ENCODE peak calls at places on chromosomes 12 and 14, in four cellular contexts. One of them, this sample, is unnamed.

GRCh38 chr12:61870658-61871559 is 389.3 kb upstream of the USP15 start:
- DNase-seq in AG04450: no peak
- DNase-seq in AG10803: no peak
- DNase-seq in kidney epithelial cell: no peak
- DNase-seq in this sample: no peak

GRCh38 chr12:47783024-47783755 is 10.2 kb downstream of the SLC48A1 start:
- DNase-seq in AG04450: no peak
- DNase-seq in AG10803: no peak
- DNase-seq in kidney epithelial cell: no peak
- DNase-seq in this sample: no peak

GRCh38 chr14:32363761-32364160 is 34.7 kb downstream of the AKAP6 start:
- DNase-seq in AG04450: no peak
- DNase-seq in AG10803: no peak
- DNase-seq in kidney epithelial cell: no peak
- DNase-seq in this sample: no peak

GRCh38 chr12:39431797-39432196 is 11.1 kb downstream of the KIF21A start:
- DNase-seq in AG04450: no peak
- DNase-seq in AG10803: no peak
- DNase-seq in kidney epithelial cell: no peak
- DNase-seq in this sample: no peak

GRCh38 chr14:101225116-101225728 is 321.7 kb upstream of the RTL1 start:
- DNase-seq in AG04450: no peak
- DNase-seq in AG10803: no peak
- DNase-seq in kidney epithelial cell: no peak
- DNase-seq in this sample: no peak

GRCh38 chr12:105445261-105446015 is 114.9 kb downstream of the C12orf75 start:
- DNase-seq in AG04450: no peak
- DNase-seq in AG10803: peak
- DNase-seq in kidney epithelial cell: no peak
- DNase-seq in this sample: peak

GRCh38 chr12:28145211-28145610 is 45.0 kb upstream of the CCDC91 start:
- DNase-seq in AG04450: no peak
- DNase-seq in AG10803: no peak
- DNase-seq in kidney epithelial cell: no peak
- DNase-seq in this sample: no peak

GRCh38 chr14:87566986-87567385 is 426.0 kb downstream of the GALC start:
- DNase-seq in AG04450: no peak
- DNase-seq in AG10803: peak
- DNase-seq in kidney epithelial cell: peak
- DNase-seq in this sample: no peak

GRCh38 chr14:52069617-52070431 is 965 bp upstream of the NID2 start:
- DNase-seq in AG04450: no peak
- DNase-seq in AG10803: peak
- DNase-seq in kidney epithelial cell: no peak
- DNase-seq in this sample: no peak

GRCh38 chr12:122867701-122868461 is 28.0 kb downstream of the VPS37B start:
- DNase-seq in AG04450: no peak
- DNase-seq in AG10803: no peak
- DNase-seq in kidney epithelial cell: no peak
- DNase-seq in this sample: no peak

GRCh38 chr14:104142136-104143041 is 4.0 kb downstream of the KIF26A start:
- DNase-seq in AG04450: no peak
- DNase-seq in AG10803: no peak
- DNase-seq in kidney epithelial cell: no peak
- DNase-seq in this sample: no peak

GRCh38 chr12:11798856-11799530 is 149.5 kb downstream of the ETV6 start:
- DNase-seq in AG04450: peak
- DNase-seq in AG10803: peak
- DNase-seq in kidney epithelial cell: peak
- DNase-seq in this sample: no peak

GRCh38 chr14:40413146-40413545 is 980.9 kb upstream of the FBXO33 start:
- DNase-seq in AG04450: no peak
- DNase-seq in AG10803: no peak
- DNase-seq in kidney epithelial cell: no peak
- DNase-seq in this sample: no peak

GRCh38 chr12:105352940-105353635 is 22.6 kb downstream of the C12orf75 start:
- DNase-seq in AG04450: no peak
- DNase-seq in AG10803: peak
- DNase-seq in kidney epithelial cell: no peak
- DNase-seq in this sample: no peak

GRCh38 chr12:59803735-59804134 is 207.9 kb downstream of the SLC16A7 start:
- DNase-seq in AG04450: no peak
- DNase-seq in AG10803: peak
- DNase-seq in kidney epithelial cell: peak
- DNase-seq in this sample: no peak

GRCh38 chr12:94566345-94566744 is 84.0 kb downstream of the TMCC3 start:
- DNase-seq in AG04450: no peak
- DNase-seq in AG10803: no peak
- DNase-seq in kidney epithelial cell: no peak
- DNase-seq in this sample: no peak

GRCh38 chr14:80310950-80311349 is 99.6 kb upstream of the DIO2 start:
- DNase-seq in AG04450: no peak
- DNase-seq in AG10803: peak
- DNase-seq in kidney epithelial cell: no peak
- DNase-seq in this sample: no peak

GRCh38 chr12:50287271-50287670 is 4.0 kb upstream of the LIMA1 start:
- DNase-seq in AG04450: no peak
- DNase-seq in AG10803: peak
- DNase-seq in kidney epithelial cell: no peak
- DNase-seq in this sample: no peak

GRCh38 chr12:30440826-30441602 is 254.7 kb downstream of the IPO8 start:
- DNase-seq in AG04450: no peak
- DNase-seq in AG10803: peak
- DNase-seq in kidney epithelial cell: no peak
- DNase-seq in this sample: peak

GRCh38 chr12:6946920-6947374 is 3.1 kb downstream of the C12orf57 start:
- DNase-seq in AG04450: no peak
- DNase-seq in AG10803: no peak
- DNase-seq in kidney epithelial cell: no peak
- DNase-seq in this sample: no peak

GRCh38 chr12:6950401-6950801 is 755 bp upstream of the PTPN6 start:
- DNase-seq in AG04450: no peak
- DNase-seq in AG10803: no peak
- DNase-seq in kidney epithelial cell: no peak
- DNase-seq in this sample: no peak

GRCh38 chr12:6947615-6948014 is 3.5 kb upstream of the PTPN6 start:
- DNase-seq in AG04450: no peak
- DNase-seq in AG10803: no peak
- DNase-seq in kidney epithelial cell: no peak
- DNase-seq in this sample: no peak

GRCh38 chr12:6950944-6951540 is at the start of gene PTPN6:
- DNase-seq in AG04450: no peak
- DNase-seq in AG10803: no peak
- DNase-seq in kidney epithelial cell: no peak
- DNase-seq in this sample: no peak

GRCh38 chr12:6949063-6949594 is 2.0 kb upstream of the PTPN6 start:
- DNase-seq in AG04450: no peak
- DNase-seq in AG10803: no peak
- DNase-seq in kidney epithelial cell: no peak
- DNase-seq in this sample: no peak
- TF ChIP-seq CTCF in AG04450: no peak
- TF ChIP-seq CTCF in AG10803: no peak
- TF ChIP-seq CTCF in kidney epithelial cell: no peak
- TF ChIP-seq CTCF in this sample: no peak

GRCh38 chr12:54417712-54418440 is 1.2 kb downstream of the ITGA5 start:
- DNase-seq in AG04450: no peak
- DNase-seq in AG10803: no peak
- DNase-seq in kidney epithelial cell: no peak
- DNase-seq in this sample: no peak

GRCh38 chr12:54416908-54417603 is 2.0 kb downstream of the ITGA5 start:
- DNase-seq in AG04450: no peak
- DNase-seq in AG10803: no peak
- DNase-seq in kidney epithelial cell: no peak
- DNase-seq in this sample: no peak

GRCh38 chr12:54414191-54414525 is 4.9 kb downstream of the ITGA5 start:
- DNase-seq in AG04450: no peak
- DNase-seq in AG10803: no peak
- DNase-seq in kidney epithelial cell: no peak
- DNase-seq in this sample: no peak

GRCh38 chr12:54413284-54414190 is 5.5 kb downstream of the ITGA5 start:
- DNase-seq in AG04450: no peak
- DNase-seq in AG10803: peak
- DNase-seq in kidney epithelial cell: no peak
- DNase-seq in this sample: no peak

GRCh38 chr12:54415223-54415929 is 3.7 kb downstream of the ITGA5 start:
- DNase-seq in AG04450: no peak
- DNase-seq in AG10803: no peak
- DNase-seq in kidney epithelial cell: no peak
- DNase-seq in this sample: no peak
- TF ChIP-seq CTCF in AG04450: no peak
- TF ChIP-seq CTCF in AG10803: no peak
- TF ChIP-seq CTCF in kidney epithelial cell: no peak
- TF ChIP-seq CTCF in this sample: no peak

GRCh38 chr14:75910048-75910447 is 71.7 kb downstream of the TGFB3 start:
- DNase-seq in AG04450: no peak
- DNase-seq in AG10803: no peak
- DNase-seq in kidney epithelial cell: no peak
- DNase-seq in this sample: no peak

GRCh38 chr14:75911883-75912282 is 69.9 kb downstream of the TGFB3 start:
- DNase-seq in AG04450: no peak
- DNase-seq in AG10803: no peak
- DNase-seq in kidney epithelial cell: no peak
- DNase-seq in this sample: no peak

GRCh38 chr14:75917322-75918251 is 64.2 kb downstream of the TGFB3 start:
- DNase-seq in AG04450: no peak
- DNase-seq in AG10803: no peak
- DNase-seq in kidney epithelial cell: no peak
- DNase-seq in this sample: no peak

GRCh38 chr14:75913183-75913582 is 68.6 kb downstream of the TGFB3 start:
- DNase-seq in AG04450: no peak
- DNase-seq in AG10803: no peak
- DNase-seq in kidney epithelial cell: no peak
- DNase-seq in this sample: no peak

GRCh38 chr14:75915063-75915462 is 66.7 kb downstream of the TGFB3 start:
- DNase-seq in AG04450: no peak
- DNase-seq in AG10803: no peak
- DNase-seq in kidney epithelial cell: no peak
- DNase-seq in this sample: no peak
- TF ChIP-seq CTCF in AG04450: no peak
- TF ChIP-seq CTCF in AG10803: no peak
- TF ChIP-seq CTCF in kidney epithelial cell: no peak
- TF ChIP-seq CTCF in this sample: no peak

GRCh38 chr12:132439333-132439904 is 50.5 kb upstream of the FBRSL1 start:
- DNase-seq in AG04450: no peak
- DNase-seq in AG10803: no peak
- DNase-seq in kidney epithelial cell: no peak
- DNase-seq in this sample: no peak
- TF ChIP-seq CTCF in AG04450: no peak
- TF ChIP-seq CTCF in AG10803: no peak
- TF ChIP-seq CTCF in kidney epithelial cell: no peak
- TF ChIP-seq CTCF in this sample: no peak

DNA sequence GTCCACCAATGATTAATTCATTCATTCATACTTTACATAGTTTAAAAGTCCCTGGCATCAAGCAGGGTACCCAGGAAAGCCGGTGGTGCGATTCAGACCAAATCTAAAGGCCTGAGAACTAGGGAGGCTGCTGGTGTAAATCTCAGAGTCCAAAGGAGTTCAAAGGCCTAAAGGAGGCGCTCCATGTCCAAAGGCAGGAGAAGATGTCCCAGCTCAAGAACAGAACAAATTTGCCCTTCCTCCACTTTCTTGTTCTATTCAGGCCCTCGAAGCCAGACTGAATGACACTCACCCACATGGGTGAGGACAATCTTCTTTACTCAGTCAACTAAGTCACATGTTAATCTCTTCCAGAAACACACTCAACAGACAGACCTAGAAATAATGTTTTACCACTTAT is 64.2 kb downstream of the ANKS1B start:
- DNase-seq in AG04450: no peak
- DNase-seq in AG10803: no peak
- DNase-seq in kidney epithelial cell: no peak
- DNase-seq in this sample: no peak
- TF ChIP-seq CTCF in AG04450: no peak
- TF ChIP-seq CTCF in AG10803: no peak
- TF ChIP-seq CTCF in kidney epithelial cell: no peak
- TF ChIP-seq CTCF in this sample: no peak

DNA sequence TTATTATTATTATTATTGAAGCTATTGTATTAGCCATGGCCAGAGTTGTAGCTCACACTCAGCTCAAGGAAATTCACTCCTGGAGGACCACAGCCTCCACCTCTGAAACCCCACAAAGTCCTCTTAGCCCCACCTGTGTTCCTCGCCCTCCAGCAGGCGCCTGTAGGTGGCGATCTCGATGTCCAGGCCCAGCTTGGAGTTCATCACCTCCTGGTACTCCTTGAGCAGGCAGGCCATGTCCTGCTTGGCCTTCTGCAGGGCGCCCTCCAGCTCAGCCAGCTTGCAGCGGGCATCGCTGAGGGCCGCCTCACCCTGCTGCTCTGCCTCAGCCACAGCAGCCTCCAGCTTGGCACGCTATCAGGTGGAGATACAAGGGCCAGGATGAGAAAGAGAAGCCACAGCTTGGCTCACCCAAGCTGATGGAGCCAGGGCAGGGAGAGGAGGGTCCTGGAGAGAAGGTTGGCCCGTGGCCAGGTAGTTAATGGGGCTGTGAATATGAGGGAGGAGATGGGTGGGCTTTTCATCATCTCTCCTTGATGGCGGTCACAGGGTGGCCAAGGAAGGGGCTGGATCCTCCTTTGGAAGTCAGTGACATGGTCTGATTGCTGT is 5.1 kb downstream of the KRT85 start:
- DNase-seq in AG04450: no peak
- DNase-seq in AG10803: no peak
- DNase-seq in kidney epithelial cell: no peak
- DNase-seq in this sample: no peak
- TF ChIP-seq CTCF in AG04450: peak
- TF ChIP-seq CTCF in AG10803: no peak
- TF ChIP-seq CTCF in kidney epithelial cell: peak
- TF ChIP-seq CTCF in this sample: no peak